ENCODE peak calls at places on chromosomes 6 and 20, in seven cellular contexts. One of them, this sample, is unnamed.

GRCh38 chr20:4067600-4068261 is 52.4 kb upstream of the RNF24 start:
- DNase-seq in AG10803: peak; percentile 78
- DNase-seq in bronchial epithelial cell: peak; percentile 75
- DNase-seq in stomach: no peak
- DNase-seq in CD8-positive, alpha-beta T cell: no peak
- DNase-seq in BE2C: no peak
- DNase-seq in heart left ventricle: no peak
- DNase-seq in this sample: peak; percentile 94

GRCh38 chr20:37376324-37376723 is 30.4 kb downstream of the SRC start:
- DNase-seq in CD8-positive, alpha-beta T cell: no peak
- DNase-seq in stomach: no peak
- DNase-seq in heart left ventricle: no peak
- DNase-seq in bronchial epithelial cell: no peak
- DNase-seq in BE2C: no peak
- DNase-seq in AG10803: no peak
- DNase-seq in this sample: no peak

GRCh38 chr6:18062733-18063132 is 59.7 kb downstream of the NHLRC1 start:
- DNase-seq in CD8-positive, alpha-beta T cell: no peak
- DNase-seq in heart left ventricle: no peak
- DNase-seq in stomach: peak; percentile 37
- DNase-seq in AG10803: no peak
- DNase-seq in BE2C: no peak
- DNase-seq in bronchial epithelial cell: no peak
- DNase-seq in this sample: no peak

GRCh38 chr6:29516108-29516507 is 28.4 kb upstream of the MAS1L start:
- DNase-seq in CD8-positive, alpha-beta T cell: no peak
- DNase-seq in bronchial epithelial cell: peak; percentile 90
- DNase-seq in heart left ventricle: no peak
- DNase-seq in BE2C: no peak
- DNase-seq in AG10803: peak; percentile 46
- DNase-seq in stomach: no peak
- DNase-seq in this sample: peak; percentile 73

GRCh38 chr6:166494757-166495486 is 91.6 kb downstream of the RAMACL start:
- DNase-seq in heart left ventricle: no peak
- DNase-seq in AG10803: no peak
- DNase-seq in stomach: no peak
- DNase-seq in bronchial epithelial cell: no peak
- DNase-seq in CD8-positive, alpha-beta T cell: no peak
- DNase-seq in BE2C: peak; percentile 41
- DNase-seq in this sample: no peak

GRCh38 chr6:35669441-35669776 is 19.3 kb downstream of the FKBP5 start:
- DNase-seq in stomach: no peak
- DNase-seq in heart left ventricle: no peak
- DNase-seq in bronchial epithelial cell: peak; percentile 29
- DNase-seq in AG10803: no peak
- DNase-seq in BE2C: no peak
- DNase-seq in CD8-positive, alpha-beta T cell: no peak
- DNase-seq in this sample: no peak

GRCh38 chr6:53741417-53741816 is 53.4 kb upstream of the LRRC1 start:
- DNase-seq in AG10803: no peak
- DNase-seq in stomach: no peak
- DNase-seq in BE2C: no peak
- DNase-seq in bronchial epithelial cell: no peak
- DNase-seq in CD8-positive, alpha-beta T cell: no peak
- DNase-seq in heart left ventricle: no peak
- DNase-seq in this sample: peak; percentile 15

GRCh38 chr20:19992996-19993908 is 23.9 kb upstream of the NAA20 start:
- DNase-seq in bronchial epithelial cell: peak; percentile 96
- DNase-seq in CD8-positive, alpha-beta T cell: no peak
- DNase-seq in heart left ventricle: no peak
- DNase-seq in AG10803: peak; percentile 94
- DNase-seq in stomach: no peak
- DNase-seq in BE2C: peak; percentile 74
- DNase-seq in this sample: peak; percentile 87

GRCh38 chr6:62429781-62430180 is 143.8 kb upstream of the KHDRBS2 start:
- DNase-seq in BE2C: no peak
- DNase-seq in heart left ventricle: no peak
- DNase-seq in AG10803: no peak
- DNase-seq in stomach: no peak
- DNase-seq in CD8-positive, alpha-beta T cell: no peak
- DNase-seq in bronchial epithelial cell: no peak
- DNase-seq in this sample: no peak

GRCh38 chr6:56244089-56244488 is 3.3 kb downstream of the COL21A1 start:
- DNase-seq in CD8-positive, alpha-beta T cell: no peak
- DNase-seq in BE2C: no peak
- DNase-seq in AG10803: no peak
- DNase-seq in bronchial epithelial cell: no peak
- DNase-seq in stomach: no peak
- DNase-seq in heart left ventricle: no peak
- DNase-seq in this sample: no peak

GRCh38 chr20:46767127-46767761 is 57.8 kb downstream of the SLC2A10 start:
- DNase-seq in BE2C: peak; percentile 42
- DNase-seq in stomach: peak; percentile 50
- DNase-seq in bronchial epithelial cell: peak; percentile 55
- DNase-seq in AG10803: peak; percentile 32
- DNase-seq in heart left ventricle: no peak
- DNase-seq in CD8-positive, alpha-beta T cell: no peak
- DNase-seq in this sample: peak; percentile 53

GRCh38 chr6:51648236-51648635 is 439.2 kb downstream of the PKHD1 start:
- DNase-seq in BE2C: no peak
- DNase-seq in heart left ventricle: no peak
- DNase-seq in bronchial epithelial cell: peak; percentile 78
- DNase-seq in CD8-positive, alpha-beta T cell: no peak
- DNase-seq in stomach: no peak
- DNase-seq in AG10803: no peak
- DNase-seq in this sample: no peak

GRCh38 chr6:129567374-129567773 is 142.6 kb downstream of the ARHGAP18 start:
- DNase-seq in stomach: no peak
- DNase-seq in heart left ventricle: no peak
- DNase-seq in bronchial epithelial cell: peak; percentile 48
- DNase-seq in CD8-positive, alpha-beta T cell: no peak
- DNase-seq in AG10803: peak; percentile 10
- DNase-seq in BE2C: peak; percentile 44
- DNase-seq in this sample: peak; percentile 52
- TF ChIP-seq CTCF in stomach: no peak
- TF ChIP-seq CTCF in heart left ventricle: peak; percentile 39
- TF ChIP-seq CTCF in bronchial epithelial cell: peak; percentile 48
- TF ChIP-seq CTCF in CD8-positive, alpha-beta T cell: no peak
- TF ChIP-seq CTCF in AG10803: peak; percentile 51
- TF ChIP-seq CTCF in BE2C: peak; percentile 30
- TF ChIP-seq CTCF in this sample: peak; percentile 58

GRCh38 chr20:52438326-52438963 is 246.9 kb upstream of the ZFP64 start:
- DNase-seq in AG10803: no peak
- DNase-seq in CD8-positive, alpha-beta T cell: no peak
- DNase-seq in bronchial epithelial cell: no peak
- DNase-seq in stomach: no peak
- DNase-seq in heart left ventricle: no peak
- DNase-seq in BE2C: no peak
- DNase-seq in this sample: no peak

GRCh38 chr20:52439385-52439784 is 247.8 kb upstream of the ZFP64 start:
- DNase-seq in stomach: no peak
- DNase-seq in BE2C: no peak
- DNase-seq in heart left ventricle: no peak
- DNase-seq in bronchial epithelial cell: no peak
- DNase-seq in AG10803: no peak
- DNase-seq in CD8-positive, alpha-beta T cell: no peak
- DNase-seq in this sample: no peak

GRCh38 chr20:52447232-52447566 is 255.6 kb upstream of the ZFP64 start:
- DNase-seq in bronchial epithelial cell: no peak
- DNase-seq in BE2C: no peak
- DNase-seq in heart left ventricle: no peak
- DNase-seq in AG10803: no peak
- DNase-seq in stomach: no peak
- DNase-seq in CD8-positive, alpha-beta T cell: no peak
- DNase-seq in this sample: no peak

GRCh38 chr20:52446421-52447231 is 255.0 kb upstream of the ZFP64 start:
- DNase-seq in heart left ventricle: no peak
- DNase-seq in AG10803: no peak
- DNase-seq in bronchial epithelial cell: no peak
- DNase-seq in stomach: no peak
- DNase-seq in CD8-positive, alpha-beta T cell: no peak
- DNase-seq in BE2C: peak; percentile 36
- DNase-seq in this sample: no peak

DNA sequence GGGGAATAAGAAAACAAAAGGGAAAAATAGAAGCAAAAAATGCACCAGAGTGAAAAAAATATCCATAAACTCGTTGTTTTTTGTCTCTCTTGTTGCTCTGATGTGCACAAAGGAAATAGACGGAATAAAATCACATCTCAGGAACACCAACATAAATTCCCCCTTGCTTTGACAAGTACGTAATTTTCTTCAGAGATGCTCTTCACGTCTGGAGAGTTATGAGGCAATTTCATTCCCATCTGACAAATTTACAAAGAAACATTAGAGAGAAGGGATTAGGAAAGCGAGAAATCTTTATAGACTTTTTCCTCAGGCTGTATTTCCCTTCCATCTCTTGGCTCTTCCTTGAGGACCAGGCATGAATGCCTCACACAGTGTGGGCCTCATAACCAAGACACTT is 250.1 kb upstream of the ZFP64 start:
- DNase-seq in CD8-positive, alpha-beta T cell: no peak
- DNase-seq in heart left ventricle: no peak
- DNase-seq in stomach: no peak
- DNase-seq in AG10803: no peak
- DNase-seq in BE2C: no peak
- DNase-seq in bronchial epithelial cell: no peak
- DNase-seq in this sample: no peak
- H3K4me3 ChIP-seq in CD8-positive, alpha-beta T cell: no peak overlapping the region
- H3K4me3 ChIP-seq in heart left ventricle: no peak overlapping the region
- H3K4me3 ChIP-seq in stomach: no peak overlapping the region
- H3K4me3 ChIP-seq in AG10803: no peak overlapping the region
- H3K4me3 ChIP-seq in BE2C: no peak overlapping the region
- H3K4me3 ChIP-seq in bronchial epithelial cell: no peak overlapping the region
- H3K4me3 ChIP-seq in this sample: no peak overlapping the region

GRCh38 chr20:539236-539635 is 4.4 kb downstream of the CSNK2A1 start:
- DNase-seq in heart left ventricle: no peak
- DNase-seq in CD8-positive, alpha-beta T cell: no peak
- DNase-seq in BE2C: no peak
- DNase-seq in AG10803: no peak
- DNase-seq in stomach: no peak
- DNase-seq in bronchial epithelial cell: no peak
- DNase-seq in this sample: no peak

GRCh38 chr20:537983-538382 is 5.6 kb downstream of the CSNK2A1 start:
- DNase-seq in stomach: no peak
- DNase-seq in CD8-positive, alpha-beta T cell: no peak
- DNase-seq in bronchial epithelial cell: no peak
- DNase-seq in heart left ventricle: no peak
- DNase-seq in AG10803: no peak
- DNase-seq in BE2C: no peak
- DNase-seq in this sample: no peak

GRCh38 chr20:542777-543368 is 717 bp downstream of the CSNK2A1 start:
- DNase-seq in stomach: peak; percentile 27
- DNase-seq in heart left ventricle: peak; percentile 25
- DNase-seq in AG10803: no peak
- DNase-seq in BE2C: peak; percentile 7
- DNase-seq in CD8-positive, alpha-beta T cell: peak; percentile 50
- DNase-seq in bronchial epithelial cell: no peak
- DNase-seq in this sample: no peak

GRCh38 chr20:539848-540247 is 3.7 kb downstream of the CSNK2A1 start:
- DNase-seq in heart left ventricle: no peak
- DNase-seq in CD8-positive, alpha-beta T cell: no peak
- DNase-seq in stomach: no peak
- DNase-seq in BE2C: no peak
- DNase-seq in AG10803: peak; percentile 53
- DNase-seq in bronchial epithelial cell: peak; percentile 63
- DNase-seq in this sample: peak; percentile 70

GRCh38 chr20:540391-541201 is 3.0 kb downstream of the CSNK2A1 start:
- DNase-seq in heart left ventricle: no peak
- DNase-seq in bronchial epithelial cell: no peak
- DNase-seq in stomach: no peak
- DNase-seq in BE2C: no peak
- DNase-seq in CD8-positive, alpha-beta T cell: no peak
- DNase-seq in AG10803: no peak
- DNase-seq in this sample: no peak
- TF ChIP-seq CTCF in heart left ventricle: no peak
- TF ChIP-seq CTCF in bronchial epithelial cell: no peak
- TF ChIP-seq CTCF in stomach: no peak
- TF ChIP-seq CTCF in BE2C: no peak
- TF ChIP-seq CTCF in CD8-positive, alpha-beta T cell: no peak
- TF ChIP-seq CTCF in AG10803: no peak
- TF ChIP-seq CTCF in this sample: no peak

GRCh38 chr6:98843274-98844243 is 9.2 kb downstream of the POU3F2 start:
- DNase-seq in CD8-positive, alpha-beta T cell: no peak
- DNase-seq in stomach: no peak
- DNase-seq in heart left ventricle: no peak
- DNase-seq in bronchial epithelial cell: no peak
- DNase-seq in BE2C: no peak
- DNase-seq in AG10803: no peak
- DNase-seq in this sample: no peak

GRCh38 chr6:98846021-98846380 is 11.6 kb downstream of the POU3F2 start:
- DNase-seq in CD8-positive, alpha-beta T cell: no peak
- DNase-seq in bronchial epithelial cell: no peak
- DNase-seq in stomach: no peak
- DNase-seq in BE2C: no peak
- DNase-seq in heart left ventricle: no peak
- DNase-seq in AG10803: no peak
- DNase-seq in this sample: no peak

GRCh38 chr6:98847392-98847766 is 13.0 kb downstream of the POU3F2 start:
- DNase-seq in AG10803: no peak
- DNase-seq in heart left ventricle: no peak
- DNase-seq in bronchial epithelial cell: no peak
- DNase-seq in BE2C: no peak
- DNase-seq in stomach: no peak
- DNase-seq in CD8-positive, alpha-beta T cell: no peak
- DNase-seq in this sample: no peak

GRCh38 chr6:98844244-98845161 is 10.1 kb downstream of the POU3F2 start:
- DNase-seq in BE2C: no peak
- DNase-seq in stomach: no peak
- DNase-seq in CD8-positive, alpha-beta T cell: no peak
- DNase-seq in AG10803: no peak
- DNase-seq in bronchial epithelial cell: no peak
- DNase-seq in heart left ventricle: no peak
- DNase-seq in this sample: no peak

GRCh38 chr6:98845201-98846020 is 11.0 kb downstream of the POU3F2 start:
- DNase-seq in stomach: peak; percentile 74
- DNase-seq in bronchial epithelial cell: peak; percentile 64
- DNase-seq in heart left ventricle: peak; percentile 63
- DNase-seq in BE2C: peak; percentile 81
- DNase-seq in AG10803: peak; percentile 79
- DNase-seq in CD8-positive, alpha-beta T cell: peak; percentile 74
- DNase-seq in this sample: peak; percentile 79
- H3K4me3 ChIP-seq in stomach: peak overlapping the region; percentile 39
- H3K4me3 ChIP-seq in bronchial epithelial cell: no peak overlapping the region
- H3K4me3 ChIP-seq in heart left ventricle: peak overlapping the region; percentile 34
- H3K4me3 ChIP-seq in BE2C: peak overlapping the region; percentile 53
- H3K4me3 ChIP-seq in AG10803: peak overlapping the region; percentile 44
- H3K4me3 ChIP-seq in CD8-positive, alpha-beta T cell: peak overlapping the region; percentile 3
- H3K4me3 ChIP-seq in this sample: no peak overlapping the region

This sample was measured in fibroblast of mammary gland.